ENCODE peak calls at places on chromosomes 2 and 18, in six cellular contexts. One of them, this sample, is unnamed.

GRCh38 chr18:471701-472100 is 28.8 kb downstream of the COLEC12 start:
- DNase-seq in DMS153: no peak
- DNase-seq in NCI-H2029 treated with DMSO at 0.1 percent for 48 hours: no peak
- DNase-seq in AG08395: peak
- DNase-seq in progenitor cell of endocrine pancreas: no peak
- DNase-seq in stimulated activated CD4-positive, alpha-beta T cell treated with anti-CD3 and anti-CD28 coated beads, Interleukin-2, amount 100 ng/mL, for 48 hours: no peak
- DNase-seq in this sample: no peak

GRCh38 chr2:1742300-1742679 is 2.0 kb downstream of the PXDN start:
- DNase-seq in DMS153: no peak
- DNase-seq in NCI-H2029 treated with DMSO at 0.1 percent for 48 hours: no peak
- DNase-seq in AG08395: no peak
- DNase-seq in progenitor cell of endocrine pancreas: no peak
- DNase-seq in stimulated activated CD4-positive, alpha-beta T cell treated with anti-CD3 and anti-CD28 coated beads, Interleukin-2, amount 100 ng/mL, for 48 hours: no peak
- DNase-seq in this sample: peak

GRCh38 chr2:224308267-224308911 is 93.5 kb downstream of the FAM124B start:
- DNase-seq in DMS153: no peak
- DNase-seq in NCI-H2029 treated with DMSO at 0.1 percent for 48 hours: no peak
- DNase-seq in AG08395: no peak
- DNase-seq in progenitor cell of endocrine pancreas: no peak
- DNase-seq in stimulated activated CD4-positive, alpha-beta T cell treated with anti-CD3 and anti-CD28 coated beads, Interleukin-2, amount 100 ng/mL, for 48 hours: no peak
- DNase-seq in this sample: no peak

GRCh38 chr2:136582631-136583205 is 182.6 kb upstream of the THSD7B start:
- DNase-seq in DMS153: no peak
- DNase-seq in NCI-H2029 treated with DMSO at 0.1 percent for 48 hours: no peak
- DNase-seq in AG08395: peak
- DNase-seq in progenitor cell of endocrine pancreas: peak
- DNase-seq in stimulated activated CD4-positive, alpha-beta T cell treated with anti-CD3 and anti-CD28 coated beads, Interleukin-2, amount 100 ng/mL, for 48 hours: peak
- DNase-seq in this sample: no peak

GRCh38 chr2:62654423-62654791 is 51.1 kb upstream of the EHBP1 start:
- DNase-seq in DMS153: no peak
- DNase-seq in NCI-H2029 treated with DMSO at 0.1 percent for 48 hours: no peak
- DNase-seq in AG08395: peak
- DNase-seq in progenitor cell of endocrine pancreas: no peak
- DNase-seq in stimulated activated CD4-positive, alpha-beta T cell treated with anti-CD3 and anti-CD28 coated beads, Interleukin-2, amount 100 ng/mL, for 48 hours: no peak
- DNase-seq in this sample: no peak

GRCh38 chr2:190947139-190947538 is 66.5 kb downstream of the GLS start:
- DNase-seq in DMS153: no peak
- DNase-seq in NCI-H2029 treated with DMSO at 0.1 percent for 48 hours: no peak
- DNase-seq in AG08395: no peak
- DNase-seq in progenitor cell of endocrine pancreas: no peak
- DNase-seq in stimulated activated CD4-positive, alpha-beta T cell treated with anti-CD3 and anti-CD28 coated beads, Interleukin-2, amount 100 ng/mL, for 48 hours: no peak
- DNase-seq in this sample: no peak

GRCh38 chr2:24304098-24304497 is 56.2 kb downstream of the ITSN2 start:
- DNase-seq in DMS153: no peak
- DNase-seq in NCI-H2029 treated with DMSO at 0.1 percent for 48 hours: no peak
- DNase-seq in AG08395: peak
- DNase-seq in progenitor cell of endocrine pancreas: no peak
- DNase-seq in stimulated activated CD4-positive, alpha-beta T cell treated with anti-CD3 and anti-CD28 coated beads, Interleukin-2, amount 100 ng/mL, for 48 hours: no peak
- DNase-seq in this sample: no peak

GRCh38 chr18:8454136-8454535 is 155.1 kb upstream of the RAB12 start:
- DNase-seq in DMS153: no peak
- DNase-seq in NCI-H2029 treated with DMSO at 0.1 percent for 48 hours: no peak
- DNase-seq in AG08395: no peak
- DNase-seq in progenitor cell of endocrine pancreas: no peak
- DNase-seq in stimulated activated CD4-positive, alpha-beta T cell treated with anti-CD3 and anti-CD28 coated beads, Interleukin-2, amount 100 ng/mL, for 48 hours: no peak
- DNase-seq in this sample: no peak

GRCh38 chr2:163347982-163348842 is 387.6 kb downstream of the FIGN start:
- DNase-seq in DMS153: no peak
- DNase-seq in NCI-H2029 treated with DMSO at 0.1 percent for 48 hours: no peak
- DNase-seq in AG08395: peak
- DNase-seq in progenitor cell of endocrine pancreas: peak
- DNase-seq in stimulated activated CD4-positive, alpha-beta T cell treated with anti-CD3 and anti-CD28 coated beads, Interleukin-2, amount 100 ng/mL, for 48 hours: no peak
- DNase-seq in this sample: no peak

GRCh38 chr2:191064590-191064989 is 50.6 kb upstream of the STAT1 start:
- DNase-seq in DMS153: no peak
- DNase-seq in NCI-H2029 treated with DMSO at 0.1 percent for 48 hours: no peak
- DNase-seq in AG08395: no peak
- DNase-seq in progenitor cell of endocrine pancreas: no peak
- DNase-seq in stimulated activated CD4-positive, alpha-beta T cell treated with anti-CD3 and anti-CD28 coated beads, Interleukin-2, amount 100 ng/mL, for 48 hours: no peak
- DNase-seq in this sample: no peak

GRCh38 chr18:61676763-61677434 is 215.9 kb downstream of the RNF152 start:
- DNase-seq in DMS153: no peak
- DNase-seq in NCI-H2029 treated with DMSO at 0.1 percent for 48 hours: no peak
- DNase-seq in AG08395: peak
- DNase-seq in progenitor cell of endocrine pancreas: no peak
- DNase-seq in stimulated activated CD4-positive, alpha-beta T cell treated with anti-CD3 and anti-CD28 coated beads, Interleukin-2, amount 100 ng/mL, for 48 hours: no peak
- DNase-seq in this sample: no peak

GRCh38 chr2:170159060-170159459 is 18.9 kb upstream of the MYO3B start:
- DNase-seq in DMS153: no peak
- DNase-seq in NCI-H2029 treated with DMSO at 0.1 percent for 48 hours: no peak
- DNase-seq in AG08395: no peak
- DNase-seq in progenitor cell of endocrine pancreas: no peak
- DNase-seq in stimulated activated CD4-positive, alpha-beta T cell treated with anti-CD3 and anti-CD28 coated beads, Interleukin-2, amount 100 ng/mL, for 48 hours: no peak
- DNase-seq in this sample: no peak

GRCh38 chr2:203280428-203281064 is 41.7 kb downstream of the CYP20A1 start:
- DNase-seq in DMS153: no peak
- DNase-seq in NCI-H2029 treated with DMSO at 0.1 percent for 48 hours: no peak
- DNase-seq in AG08395: peak
- DNase-seq in progenitor cell of endocrine pancreas: no peak
- DNase-seq in stimulated activated CD4-positive, alpha-beta T cell treated with anti-CD3 and anti-CD28 coated beads, Interleukin-2, amount 100 ng/mL, for 48 hours: no peak
- DNase-seq in this sample: no peak

GRCh38 chr18:75467396-75467795 is 39.9 kb upstream of the SMIM21 start:
- DNase-seq in DMS153: no peak
- DNase-seq in NCI-H2029 treated with DMSO at 0.1 percent for 48 hours: no peak
- DNase-seq in AG08395: peak
- DNase-seq in progenitor cell of endocrine pancreas: no peak
- DNase-seq in stimulated activated CD4-positive, alpha-beta T cell treated with anti-CD3 and anti-CD28 coated beads, Interleukin-2, amount 100 ng/mL, for 48 hours: no peak
- DNase-seq in this sample: no peak

GRCh38 chr2:109402180-109402579 is 211.6 kb downstream of the SEPTIN10 start:
- DNase-seq in DMS153: no peak
- DNase-seq in NCI-H2029 treated with DMSO at 0.1 percent for 48 hours: no peak
- DNase-seq in AG08395: no peak
- DNase-seq in progenitor cell of endocrine pancreas: no peak
- DNase-seq in stimulated activated CD4-positive, alpha-beta T cell treated with anti-CD3 and anti-CD28 coated beads, Interleukin-2, amount 100 ng/mL, for 48 hours: no peak
- DNase-seq in this sample: no peak

GRCh38 chr2:77521482-77521881 is 694 bp downstream of the LRRTM4 start:
- DNase-seq in DMS153: no peak
- DNase-seq in NCI-H2029 treated with DMSO at 0.1 percent for 48 hours: no peak
- DNase-seq in AG08395: no peak
- DNase-seq in progenitor cell of endocrine pancreas: no peak
- DNase-seq in stimulated activated CD4-positive, alpha-beta T cell treated with anti-CD3 and anti-CD28 coated beads, Interleukin-2, amount 100 ng/mL, for 48 hours: no peak
- DNase-seq in this sample: no peak

GRCh38 chr2:37585982-37586621 is 85.3 kb downstream of the CDC42EP3 start:
- DNase-seq in DMS153: no peak
- DNase-seq in NCI-H2029 treated with DMSO at 0.1 percent for 48 hours: no peak
- DNase-seq in AG08395: peak
- DNase-seq in progenitor cell of endocrine pancreas: no peak
- DNase-seq in stimulated activated CD4-positive, alpha-beta T cell treated with anti-CD3 and anti-CD28 coated beads, Interleukin-2, amount 100 ng/mL, for 48 hours: peak
- DNase-seq in this sample: no peak

GRCh38 chr2:47905454-47906260 is 641 bp downstream of the FBXO11 start:
- DNase-seq in DMS153: no peak
- DNase-seq in NCI-H2029 treated with DMSO at 0.1 percent for 48 hours: no peak
- DNase-seq in AG08395: no peak
- DNase-seq in progenitor cell of endocrine pancreas: peak
- DNase-seq in stimulated activated CD4-positive, alpha-beta T cell treated with anti-CD3 and anti-CD28 coated beads, Interleukin-2, amount 100 ng/mL, for 48 hours: peak
- DNase-seq in this sample: peak

GRCh38 chr2:184370954-184371353 is 227.4 kb upstream of the ZNF804A start:
- DNase-seq in DMS153: no peak
- DNase-seq in NCI-H2029 treated with DMSO at 0.1 percent for 48 hours: no peak
- DNase-seq in AG08395: no peak
- DNase-seq in progenitor cell of endocrine pancreas: no peak
- DNase-seq in stimulated activated CD4-positive, alpha-beta T cell treated with anti-CD3 and anti-CD28 coated beads, Interleukin-2, amount 100 ng/mL, for 48 hours: no peak
- DNase-seq in this sample: no peak

GRCh38 chr18:40810371-40810770 is 1144.7 kb upstream of the PIK3C3 start:
- DNase-seq in DMS153: no peak
- DNase-seq in NCI-H2029 treated with DMSO at 0.1 percent for 48 hours: no peak
- DNase-seq in AG08395: no peak
- DNase-seq in progenitor cell of endocrine pancreas: no peak
- DNase-seq in stimulated activated CD4-positive, alpha-beta T cell treated with anti-CD3 and anti-CD28 coated beads, Interleukin-2, amount 100 ng/mL, for 48 hours: no peak
- DNase-seq in this sample: no peak

GRCh38 chr2:64141711-64142405 is 2.4 kb downstream of the PELI1 start:
- DNase-seq in DMS153: no peak
- DNase-seq in NCI-H2029 treated with DMSO at 0.1 percent for 48 hours: no peak
- DNase-seq in AG08395: no peak
- DNase-seq in progenitor cell of endocrine pancreas: no peak
- DNase-seq in stimulated activated CD4-positive, alpha-beta T cell treated with anti-CD3 and anti-CD28 coated beads, Interleukin-2, amount 100 ng/mL, for 48 hours: no peak
- DNase-seq in this sample: no peak

GRCh38 chr2:178163395-178163794 is 30.9 kb upstream of the OSBPL6 start:
- DNase-seq in DMS153: no peak
- DNase-seq in NCI-H2029 treated with DMSO at 0.1 percent for 48 hours: no peak
- DNase-seq in AG08395: peak
- DNase-seq in progenitor cell of endocrine pancreas: no peak
- DNase-seq in stimulated activated CD4-positive, alpha-beta T cell treated with anti-CD3 and anti-CD28 coated beads, Interleukin-2, amount 100 ng/mL, for 48 hours: no peak
- DNase-seq in this sample: no peak

GRCh38 chr2:158998486-158999248 is 30.2 kb downstream of the TANC1 start:
- DNase-seq in DMS153: peak
- DNase-seq in NCI-H2029 treated with DMSO at 0.1 percent for 48 hours: no peak
- DNase-seq in AG08395: peak
- DNase-seq in progenitor cell of endocrine pancreas: no peak
- DNase-seq in stimulated activated CD4-positive, alpha-beta T cell treated with anti-CD3 and anti-CD28 coated beads, Interleukin-2, amount 100 ng/mL, for 48 hours: no peak
- DNase-seq in this sample: no peak

GRCh38 chr18:41128545-41128944 is 826.5 kb upstream of the PIK3C3 start:
- DNase-seq in DMS153: no peak
- DNase-seq in NCI-H2029 treated with DMSO at 0.1 percent for 48 hours: no peak
- DNase-seq in AG08395: no peak
- DNase-seq in progenitor cell of endocrine pancreas: no peak
- DNase-seq in stimulated activated CD4-positive, alpha-beta T cell treated with anti-CD3 and anti-CD28 coated beads, Interleukin-2, amount 100 ng/mL, for 48 hours: no peak
- DNase-seq in this sample: no peak

GRCh38 chr2:127006962-127007361 is 100.0 kb downstream of the BIN1 start:
- DNase-seq in DMS153: no peak
- DNase-seq in NCI-H2029 treated with DMSO at 0.1 percent for 48 hours: no peak
- DNase-seq in AG08395: no peak
- DNase-seq in progenitor cell of endocrine pancreas: no peak
- DNase-seq in stimulated activated CD4-positive, alpha-beta T cell treated with anti-CD3 and anti-CD28 coated beads, Interleukin-2, amount 100 ng/mL, for 48 hours: no peak
- DNase-seq in this sample: no peak

GRCh38 chr2:29114841-29115609 is at the start of gene CLIP4:
- DNase-seq in DMS153: no peak
- DNase-seq in NCI-H2029 treated with DMSO at 0.1 percent for 48 hours: no peak
- DNase-seq in AG08395: peak
- DNase-seq in progenitor cell of endocrine pancreas: peak
- DNase-seq in stimulated activated CD4-positive, alpha-beta T cell treated with anti-CD3 and anti-CD28 coated beads, Interleukin-2, amount 100 ng/mL, for 48 hours: peak
- DNase-seq in this sample: peak

GRCh38 chr2:24382363-24383021 is 22.2 kb upstream of the ITSN2 start:
- DNase-seq in DMS153: peak
- DNase-seq in NCI-H2029 treated with DMSO at 0.1 percent for 48 hours: peak
- DNase-seq in AG08395: peak
- DNase-seq in progenitor cell of endocrine pancreas: peak
- DNase-seq in stimulated activated CD4-positive, alpha-beta T cell treated with anti-CD3 and anti-CD28 coated beads, Interleukin-2, amount 100 ng/mL, for 48 hours: peak
- DNase-seq in this sample: peak